ENCODE peak calls at places on chromosomes 11 and 22, in six cellular contexts. T is fibroblast of pulmonary artery, U is astrocyte, Q is Kasumi-1, B is fibroblast of the conjunctiva, N is retina. L is an unnamed sample.

GRCh38 chr22:21775061-21775460 is 39.5 kb upstream of the YPEL1 start:
- DNase-seq in U (peak; percentile 92), T (peak; percentile 35), B (no peak), N (no peak), Q (no peak), L (no peak)

GRCh38 chr11:35515224-35515623 is 10.2 kb downstream of the PAMR1 start:
- DNase-seq in N (no peak), U (peak; percentile 86), Q (no peak), B (peak; percentile 58), T (peak; percentile 78), L (peak; percentile 83)

GRCh38 chr22:48427731-48428211 is 1399.9 kb downstream of the BRD1 start:
- DNase-seq in U (no peak), B (no peak), N (no peak), T (no peak), Q (no peak), L (no peak)

GRCh38 chr11:11931461-11932055 is 76.9 kb downstream of the DKK3 start:
- DNase-seq in T (peak; percentile 83), B (peak; percentile 53), N (peak; percentile 27), U (peak; percentile 51), Q (peak; percentile 69), L (peak; percentile 56)

GRCh38 chr11:104410336-104410735 is 246.4 kb upstream of the PDGFD start:
- DNase-seq in Q (no peak), T (no peak), B (no peak), U (peak; percentile 71), N (no peak), L (no peak)

GRCh38 chr11:81644239-81644840 is 1089.3 kb downstream of the FAM181B start:
- DNase-seq in U (peak; percentile 14), B (peak; percentile 20), Q (peak; percentile 89), T (peak; percentile 43), N (peak; percentile 47), L (peak; percentile 50)

GRCh38 chr11:88213406-88213805 is 38.2 kb upstream of the RAB38 start:
- DNase-seq in U (no peak), B (no peak), N (no peak), T (no peak), Q (no peak), L (no peak)

GRCh38 chr22:37559901-37560681 is at the start of gene CDC42EP1:
- DNase-seq in N (peak; percentile 64), B (no peak), Q (no peak), U (peak; percentile 40), T (peak; percentile 50), L (no peak)

GRCh38 chr11:67345949-67346819 is 7.2 kb downstream of the POLD4 start:
- DNase-seq in T (peak; percentile 82), Q (peak; percentile 66), B (peak; percentile 54), U (peak; percentile 49), N (peak; percentile 12), L (peak; percentile 27)

GRCh38 chr11:2686360-2687222 is 13.2 kb downstream of the KCNQ1OT1 start:
- DNase-seq in B (no peak), T (no peak), Q (no peak), N (no peak), U (no peak), L (no peak)

GRCh38 chr22:44595841-44596341 is 97.9 kb upstream of the RTL6 start:
- DNase-seq in B (no peak), U (peak; percentile 61), N (peak; percentile 83), T (peak; percentile 25), Q (no peak), L (no peak)

GRCh38 chr11:1398506-1399235 is 8.9 kb downstream of the BRSK2 start:
- DNase-seq in B (no peak), T (no peak), U (no peak), N (no peak), Q (no peak), L (no peak)

GRCh38 chr11:67482275-67482735 is 521 bp upstream of the AIP start:
- DNase-seq in N (peak; percentile 18), Q (peak; percentile 70), U (no peak), T (no peak), B (no peak), L (no peak)

L was measured in brain microvascular endothelial cell.